ENCODE peak calls at places on chromosomes 1 and 21, in seven cellular contexts. Q, V, Z, H, M, P and T are unnamed samples.

GRCh38 chr1:175543447-175543846 is 199.9 kb downstream of the TNR start:
- DNase-seq in Q (no peak), V (no peak), Z (no peak), H (no peak), M (no peak), P (no peak), T (no peak)

GRCh38 chr1:45380125-45380524 is 39.9 kb upstream of the MUTYH start:
- DNase-seq in Q (no peak), V (no peak), Z (no peak), H (no peak), M (no peak), P (no peak), T (no peak)

GRCh38 chr1:46673749-46674182 is 2.1 kb downstream of the TEX38 start:
- DNase-seq in Q (no peak), V (no peak), Z (no peak), H (no peak), M (no peak), P (no peak), T (no peak)

GRCh38 chr1:162626733-162627132 is 5.5 kb upstream of the DDR2 start:
- DNase-seq in Q (no peak), V (no peak), Z (no peak), H (no peak), M (no peak), P (no peak), T (no peak)

GRCh38 chr1:207579436-207579799 is 65.5 kb upstream of the CR1L start:
- DNase-seq in Q (peak), V (peak), Z (no peak), H (no peak), M (peak), P (peak), T (peak)

GRCh38 chr1:247288341-247288740 is 32.5 kb downstream of the VN1R5 start:
- DNase-seq in Q (no peak), V (no peak), Z (no peak), H (no peak), M (no peak), P (no peak), T (no peak)

GRCh38 chr1:167720965-167721616 is 691 bp upstream of the MPZL1 start:
- DNase-seq in Q (peak), V (peak), Z (peak), H (no peak), M (no peak), P (peak), T (no peak)

GRCh38 chr1:200739499-200740290 is 1.0 kb downstream of the CAMSAP2 start:
- DNase-seq in Q (peak), V (peak), Z (no peak), H (peak), M (peak), P (peak), T (no peak)

GRCh38 chr21:32411366-32412161 is 942 bp upstream of the EVA1C start:
- DNase-seq in Q (peak), V (peak), Z (peak), H (peak), M (peak), P (peak), T (no peak)
- TF ChIP-seq POLR2A in Q (peak), V (no peak), Z (peak), H (peak), M (peak), P (peak), T (no peak)

GRCh38 chr1:9417695-9418094 is 121.6 kb upstream of the SLC25A33 start:
- DNase-seq in Q (no peak), V (no peak), Z (no peak), H (no peak), M (no peak), P (no peak), T (no peak)

GRCh38 chr1:9416506-9416905 is 122.8 kb upstream of the SLC25A33 start:
- DNase-seq in Q (no peak), V (no peak), Z (no peak), H (no peak), M (no peak), P (no peak), T (no peak)

GRCh38 chr1:9418851-9419250 is 120.4 kb upstream of the SLC25A33 start:
- DNase-seq in Q (no peak), V (no peak), Z (no peak), H (no peak), M (no peak), P (no peak), T (no peak)

GRCh38 chr1:9419642-9420041 is 119.6 kb upstream of the SLC25A33 start:
- DNase-seq in Q (no peak), V (no peak), Z (no peak), H (no peak), M (no peak), P (no peak), T (no peak)

GRCh38 chr1:9416918-9417500 is 122.3 kb upstream of the SLC25A33 start:
- DNase-seq in Q (no peak), V (no peak), Z (no peak), H (no peak), M (no peak), P (no peak), T (no peak)
- TF ChIP-seq POLR2A in Q (no peak), V (no peak), Z (no peak), H (no peak), M (no peak), P (no peak), T (no peak)

GRCh38 chr1:27430903-27431653 is 38.7 kb downstream of the GPR3 start:
- DNase-seq in Q (no peak), V (no peak), Z (no peak), H (no peak), M (no peak), P (no peak), T (no peak)

GRCh38 chr1:27438621-27439061 is 46.2 kb downstream of the GPR3 start:
- DNase-seq in Q (no peak), V (no peak), Z (no peak), H (no peak), M (no peak), P (no peak), T (no peak)

GRCh38 chr1:27435566-27436203 is 43.3 kb downstream of the GPR3 start:
- DNase-seq in Q (no peak), V (no peak), Z (no peak), H (no peak), M (no peak), P (no peak), T (no peak)

GRCh38 chr1:27439150-27439549 is 46.7 kb downstream of the GPR3 start:
- DNase-seq in Q (no peak), V (no peak), Z (no peak), H (no peak), M (no peak), P (no peak), T (no peak)

DNA sequence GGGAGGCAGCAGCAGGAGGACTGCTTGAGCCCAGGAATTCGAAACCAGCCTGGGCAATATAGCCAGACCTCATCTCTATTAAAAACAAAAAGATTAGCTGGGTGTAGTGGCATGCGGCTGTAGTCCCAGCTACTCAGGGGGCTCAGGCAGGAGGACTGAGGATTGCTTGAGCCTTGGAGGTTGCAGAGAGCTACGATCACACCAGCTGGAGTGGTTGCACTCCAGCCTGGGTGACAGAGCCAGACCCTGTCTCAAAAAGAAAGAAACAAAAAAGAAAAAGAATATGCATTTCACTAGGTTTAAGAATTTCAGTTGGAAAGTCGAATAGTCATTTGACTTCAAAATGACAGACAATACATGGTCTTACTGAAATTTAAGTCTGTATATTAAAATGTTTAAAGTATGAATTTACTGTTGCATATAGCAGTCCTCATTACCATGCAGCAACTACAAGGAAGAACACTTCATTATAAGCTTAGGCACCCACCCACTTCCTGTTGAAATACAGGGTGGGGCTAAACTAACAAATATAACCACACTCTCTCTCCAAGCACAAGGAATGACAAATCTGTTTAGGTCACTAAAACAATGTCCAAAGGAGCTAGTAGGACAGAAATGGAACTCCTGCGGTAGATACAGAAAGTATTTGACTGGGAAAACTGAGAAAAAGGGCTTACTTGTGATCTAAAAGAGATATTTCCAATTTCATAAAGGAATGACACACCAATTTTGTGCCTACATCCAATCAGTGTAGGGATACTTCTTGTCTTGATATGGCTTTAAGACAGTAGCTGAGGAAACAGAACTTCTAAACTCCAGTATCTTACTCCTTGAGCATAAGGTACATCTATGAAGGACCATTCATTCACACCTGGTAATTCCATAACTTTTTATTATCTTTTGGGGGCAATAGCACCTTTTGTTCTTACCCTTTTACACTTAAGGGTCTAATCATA is 44.1 kb downstream of the GPR3 start:
- DNase-seq in Q (no peak), V (no peak), Z (no peak), H (no peak), M (no peak), P (peak), T (no peak)
- TF ChIP-seq POLR2A in Q (peak), V (no peak), Z (no peak), H (no peak), M (peak), P (peak), T (no peak)

GRCh38 chr21:45318556-45319341 is 31.1 kb upstream of the POFUT2 start:
- DNase-seq in Q (peak), V (peak), Z (peak), H (peak), M (peak), P (peak), T (no peak)
- TF ChIP-seq POLR2A in Q (no peak), V (no peak), Z (no peak), H (no peak), M (peak), P (no peak), T (no peak)

DNA sequence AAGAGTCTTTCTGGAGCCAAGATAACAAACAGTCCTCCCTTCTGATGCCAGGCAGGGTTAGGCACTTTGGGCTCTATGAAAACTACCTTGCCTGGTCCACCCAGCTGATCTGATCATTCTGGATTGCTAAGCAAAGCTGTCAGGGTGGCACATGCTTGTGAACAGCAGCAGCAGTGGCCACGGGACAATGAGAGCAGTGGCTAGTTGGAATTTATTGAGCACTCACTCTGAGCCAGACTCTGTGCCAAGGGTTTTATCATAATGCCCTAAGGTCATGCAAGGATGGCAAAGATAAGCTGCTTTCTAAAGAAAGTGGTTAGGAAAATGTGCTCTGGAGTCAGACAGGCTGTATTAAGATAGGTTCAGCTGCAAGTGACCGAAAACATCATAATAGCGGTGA is 390.4 kb upstream of the VAMP3 start:
- DNase-seq in Q (peak), V (peak), Z (no peak), H (no peak), M (peak), P (no peak), T (no peak)
- TF ChIP-seq POLR2A in Q (no peak), V (no peak), Z (no peak), H (no peak), M (no peak), P (no peak), T (no peak)

GRCh38 chr1:181023265-181024057 is 791 bp upstream of the STX6 start:
- DNase-seq in Q (no peak), V (no peak), Z (peak), H (no peak), M (no peak), P (no peak), T (no peak)

GRCh38 chr1:181016563-181016962 is 6.1 kb downstream of the STX6 start:
- DNase-seq in Q (no peak), V (no peak), Z (no peak), H (no peak), M (no peak), P (no peak), T (no peak)

GRCh38 chr1:181018901-181019681 is 3.6 kb downstream of the STX6 start:
- DNase-seq in Q (no peak), V (no peak), Z (no peak), H (no peak), M (no peak), P (no peak), T (no peak)

GRCh38 chr1:181021155-181021554 is 1.5 kb downstream of the STX6 start:
- DNase-seq in Q (no peak), V (no peak), Z (no peak), H (no peak), M (no peak), P (no peak), T (no peak)

GRCh38 chr1:181021811-181022434 is 747 bp downstream of the STX6 start:
- DNase-seq in Q (peak), V (no peak), Z (peak), H (peak), M (peak), P (peak), T (peak)
- TF ChIP-seq POLR2A in Q (no peak), V (no peak), Z (no peak), H (no peak), M (no peak), P (no peak), T (peak)

DNA sequence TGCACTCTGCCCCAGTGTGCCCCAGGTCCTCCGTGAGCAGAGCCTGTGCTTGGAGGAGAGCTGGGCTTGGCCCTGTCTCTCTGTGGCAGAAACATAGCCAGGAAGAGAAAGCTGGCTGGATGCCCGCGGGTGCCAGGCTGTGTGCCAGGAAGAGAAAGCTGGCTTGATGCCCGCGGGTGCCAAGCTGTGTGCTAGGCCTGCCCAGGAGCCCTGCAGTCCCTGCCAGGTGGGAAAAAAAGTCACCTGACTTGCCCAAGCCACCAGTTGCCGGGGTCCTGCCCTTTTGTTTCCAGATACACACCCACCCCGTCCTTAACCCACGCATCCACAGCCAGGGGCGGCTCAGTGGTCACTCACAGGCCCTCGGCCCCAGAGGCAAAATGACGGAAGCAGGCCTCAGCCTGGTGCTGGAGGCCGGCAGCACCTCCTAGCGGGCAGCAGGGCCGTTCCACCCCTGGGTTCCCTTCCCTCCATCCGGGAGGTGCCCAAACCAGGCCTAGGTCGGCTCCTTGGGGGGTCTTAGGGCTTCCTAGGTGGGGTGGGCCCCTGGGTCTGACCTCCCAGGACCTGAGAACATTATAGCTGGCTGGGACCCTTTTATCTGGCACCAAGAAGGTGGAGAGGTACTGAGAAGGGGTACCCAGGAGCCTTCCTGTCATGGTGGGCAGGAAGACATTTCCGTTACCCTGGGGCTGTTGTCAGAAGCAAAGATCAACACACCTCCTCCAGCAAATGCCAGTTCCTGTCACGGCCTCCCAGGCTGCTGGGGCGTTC is 9.1 kb downstream of the ITGB2 start:
- DNase-seq in Q (peak), V (peak), Z (peak), H (peak), M (peak), P (peak), T (peak)
- TF ChIP-seq POLR2A in Q (no peak), V (no peak), Z (no peak), H (no peak), M (peak), P (no peak), T (no peak)

GRCh38 chr1:21814241-21814918 is 2.3 kb downstream of the LDLRAD2 start:
- DNase-seq in Q (no peak), V (no peak), Z (no peak), H (peak), M (no peak), P (peak), T (peak)
- TF ChIP-seq POLR2A in Q (no peak), V (no peak), Z (no peak), H (no peak), M (no peak), P (no peak), T (no peak)

GRCh38 chr1:222084048-222084447 is 342.2 kb upstream of the DUSP10 start:
- DNase-seq in Q (no peak), V (no peak), Z (no peak), H (no peak), M (no peak), P (no peak), T (no peak)
- TF ChIP-seq POLR2A in Q (no peak), V (no peak), Z (no peak), H (no peak), M (no peak), P (no peak), T (no peak)